ENCODE peak calls at places on chromosomes 2 and 18, in five cellular contexts. One of them, this sample, is unnamed.

GRCh38 chr2:1647417-1648240 is 96.7 kb downstream of the PXDN start:
- DNase-seq in memory B cell: no peak
- DNase-seq in kidney epithelial cell: no peak
- DNase-seq in HTR-8/SVneo: no peak
- DNase-seq in ACHN: no peak
- DNase-seq in this sample: no peak

GRCh38 chr18:41845563-41845962 is 109.5 kb upstream of the PIK3C3 start:
- DNase-seq in ACHN: no peak
- DNase-seq in memory B cell: no peak
- DNase-seq in kidney epithelial cell: no peak
- DNase-seq in HTR-8/SVneo: no peak
- DNase-seq in this sample: peak; percentile 59

GRCh38 chr2:102657770-102658169 is 38.4 kb downstream of the SLC9A2 start:
- DNase-seq in kidney epithelial cell: peak; percentile 70
- DNase-seq in HTR-8/SVneo: no peak
- DNase-seq in ACHN: peak; percentile 17
- DNase-seq in memory B cell: no peak
- DNase-seq in this sample: peak; percentile 35

GRCh38 chr2:239648607-239649006 is 247.8 kb upstream of the HDAC4 start:
- DNase-seq in HTR-8/SVneo: no peak
- DNase-seq in kidney epithelial cell: no peak
- DNase-seq in ACHN: no peak
- DNase-seq in memory B cell: no peak
- DNase-seq in this sample: no peak

GRCh38 chr2:144596074-144596871 is 76.4 kb upstream of the ZEB2 start:
- DNase-seq in kidney epithelial cell: peak; percentile 4
- DNase-seq in memory B cell: no peak
- DNase-seq in HTR-8/SVneo: peak; percentile 13
- DNase-seq in ACHN: peak; percentile 7
- DNase-seq in this sample: peak; percentile 39

GRCh38 chr2:241571821-241572620 is 13.5 kb downstream of the BOK start:
- DNase-seq in memory B cell: no peak
- DNase-seq in ACHN: no peak
- DNase-seq in kidney epithelial cell: no peak
- DNase-seq in HTR-8/SVneo: no peak
- DNase-seq in this sample: no peak

GRCh38 chr18:5977022-5977421 is 81.7 kb upstream of the TMEM200C start:
- DNase-seq in ACHN: no peak
- DNase-seq in HTR-8/SVneo: no peak
- DNase-seq in memory B cell: no peak
- DNase-seq in kidney epithelial cell: no peak
- DNase-seq in this sample: no peak

GRCh38 chr2:190277234-190278112 is 42.2 kb downstream of the HIBCH start:
- DNase-seq in HTR-8/SVneo: peak; percentile 10
- DNase-seq in ACHN: peak; percentile 63
- DNase-seq in memory B cell: no peak
- DNase-seq in kidney epithelial cell: no peak
- DNase-seq in this sample: no peak

GRCh38 chr2:212228651-212229253 is 309.9 kb downstream of the ERBB4 start:
- DNase-seq in ACHN: no peak
- DNase-seq in memory B cell: no peak
- DNase-seq in HTR-8/SVneo: no peak
- DNase-seq in kidney epithelial cell: peak; percentile 21
- DNase-seq in this sample: no peak

GRCh38 chr2:105391058-105391627 is 7.7 kb downstream of the FHL2 start:
- DNase-seq in memory B cell: no peak
- DNase-seq in ACHN: peak; percentile 42
- DNase-seq in kidney epithelial cell: no peak
- DNase-seq in HTR-8/SVneo: no peak
- DNase-seq in this sample: peak; percentile 73

GRCh38 chr2:117771969-117772630 is 42.4 kb upstream of the DDX18 start:
- DNase-seq in kidney epithelial cell: no peak
- DNase-seq in ACHN: peak; percentile 65
- DNase-seq in memory B cell: no peak
- DNase-seq in HTR-8/SVneo: peak; percentile 7
- DNase-seq in this sample: no peak

GRCh38 chr2:108348816-108349570 is 28.8 kb upstream of the SULT1C4 start:
- DNase-seq in memory B cell: no peak
- DNase-seq in ACHN: no peak
- DNase-seq in kidney epithelial cell: no peak
- DNase-seq in HTR-8/SVneo: no peak
- DNase-seq in this sample: no peak

GRCh38 chr2:151198646-151199045 is 63.0 kb downstream of the RBM43 start:
- DNase-seq in kidney epithelial cell: no peak
- DNase-seq in ACHN: no peak
- DNase-seq in memory B cell: no peak
- DNase-seq in HTR-8/SVneo: no peak
- DNase-seq in this sample: no peak

GRCh38 chr2:206378835-206379234 is 64.5 kb upstream of the ADAM23 start:
- DNase-seq in HTR-8/SVneo: no peak
- DNase-seq in kidney epithelial cell: no peak
- DNase-seq in ACHN: no peak
- DNase-seq in memory B cell: no peak
- DNase-seq in this sample: no peak

GRCh38 chr2:230798769-230799399 is 65.9 kb upstream of the ITM2C start:
- DNase-seq in ACHN: peak; percentile 72
- DNase-seq in kidney epithelial cell: no peak
- DNase-seq in HTR-8/SVneo: no peak
- DNase-seq in memory B cell: peak; percentile 38
- DNase-seq in this sample: no peak

GRCh38 chr2:54073796-54074195 is 41.6 kb upstream of the ACYP2 start:
- DNase-seq in ACHN: peak; percentile 9
- DNase-seq in kidney epithelial cell: peak; percentile 71
- DNase-seq in memory B cell: no peak
- DNase-seq in HTR-8/SVneo: no peak
- DNase-seq in this sample: peak; percentile 17

GRCh38 chr2:117835990-117836760 is 21.7 kb downstream of the DDX18 start:
- DNase-seq in memory B cell: peak; percentile 54
- DNase-seq in kidney epithelial cell: peak; percentile 35
- DNase-seq in HTR-8/SVneo: peak; percentile 57
- DNase-seq in ACHN: peak; percentile 67
- DNase-seq in this sample: no peak

GRCh38 chr2:43225093-43225787 is 1.2 kb downstream of the ZFP36L2 start:
- DNase-seq in kidney epithelial cell: no peak
- DNase-seq in memory B cell: peak; percentile 69
- DNase-seq in ACHN: peak; percentile 57
- DNase-seq in HTR-8/SVneo: no peak
- DNase-seq in this sample: peak; percentile 67

GRCh38 chr18:71443726-71444480 is 1100.2 kb downstream of the CBLN2 start:
- DNase-seq in HTR-8/SVneo: no peak
- DNase-seq in ACHN: no peak
- DNase-seq in memory B cell: no peak
- DNase-seq in kidney epithelial cell: peak; percentile 43
- DNase-seq in this sample: no peak

GRCh38 chr18:28284132-28284531 is 107.2 kb upstream of the CDH2 start:
- DNase-seq in memory B cell: no peak
- DNase-seq in kidney epithelial cell: no peak
- DNase-seq in HTR-8/SVneo: no peak
- DNase-seq in ACHN: no peak
- DNase-seq in this sample: no peak

GRCh38 chr2:191811807-191812602 is 34.9 kb downstream of the CAVIN2 start:
- DNase-seq in memory B cell: peak; percentile 16
- DNase-seq in HTR-8/SVneo: peak; percentile 59
- DNase-seq in ACHN: peak; percentile 71
- DNase-seq in kidney epithelial cell: no peak
- DNase-seq in this sample: peak; percentile 39

GRCh38 chr18:57959278-57959677 is 84.7 kb upstream of the NEDD4L start:
- DNase-seq in ACHN: peak; percentile 57
- DNase-seq in memory B cell: no peak
- DNase-seq in kidney epithelial cell: peak; percentile 19
- DNase-seq in HTR-8/SVneo: peak; percentile 29
- DNase-seq in this sample: peak; percentile 2

GRCh38 chr2:225137971-225138370 is 95.7 kb upstream of the DOCK10 start:
- DNase-seq in ACHN: no peak
- DNase-seq in kidney epithelial cell: no peak
- DNase-seq in memory B cell: no peak
- DNase-seq in HTR-8/SVneo: no peak
- DNase-seq in this sample: no peak

GRCh38 chr2:56613917-56614316 is 430.1 kb downstream of the CCDC85A start:
- DNase-seq in HTR-8/SVneo: no peak
- DNase-seq in ACHN: no peak
- DNase-seq in memory B cell: no peak
- DNase-seq in kidney epithelial cell: no peak
- DNase-seq in this sample: no peak